ENCODE peak calls at places on chromosomes 12 and 14, in nine cellular contexts. One of them, this sample, is unnamed.

GRCh38 chr14:54703082-54703481 is 136.2 kb downstream of the SAMD4A start:
- DNase-seq in AG04449: no peak
- DNase-seq in MV-4-11: no peak
- DNase-seq in HEK293T: no peak
- DNase-seq in GDM1: no peak
- DNase-seq in neural crest cell: no peak
- DNase-seq in HTR-8/SVneo: no peak
- DNase-seq in ureter: no peak
- DNase-seq in stimulated activated CD4-positive, alpha-beta T cell treated with anti-CD3 and anti-CD28 coated beads, Interleukin-12 subunit alpha, Interleukin-12 subunit beta, amount 100 ng/mL, for 4 hours: no peak
- DNase-seq in this sample: no peak

GRCh38 chr12:103688659-103689058 is 101.6 kb downstream of the STAB2 start:
- DNase-seq in MV-4-11: no peak
- DNase-seq in neural crest cell: no peak
- DNase-seq in stimulated activated CD4-positive, alpha-beta T cell treated with anti-CD3 and anti-CD28 coated beads, Interleukin-12 subunit alpha, Interleukin-12 subunit beta, amount 100 ng/mL, for 4 hours: no peak
- DNase-seq in HTR-8/SVneo: no peak
- DNase-seq in AG04449: no peak
- DNase-seq in GDM1: no peak
- DNase-seq in ureter: no peak
- DNase-seq in HEK293T: no peak
- DNase-seq in this sample: no peak

GRCh38 chr14:61559641-61560201 is 135.6 kb upstream of the HIF1A start:
- DNase-seq in MV-4-11: no peak
- DNase-seq in AG04449: no peak
- DNase-seq in ureter: no peak
- DNase-seq in HEK293T: peak; percentile 81
- DNase-seq in GDM1: no peak
- DNase-seq in HTR-8/SVneo: no peak
- DNase-seq in neural crest cell: no peak
- DNase-seq in stimulated activated CD4-positive, alpha-beta T cell treated with anti-CD3 and anti-CD28 coated beads, Interleukin-12 subunit alpha, Interleukin-12 subunit beta, amount 100 ng/mL, for 4 hours: no peak
- DNase-seq in this sample: no peak

GRCh38 chr12:49920915-49921286 is 17.2 kb upstream of the FAIM2 start:
- DNase-seq in AG04449: no peak
- DNase-seq in GDM1: no peak
- DNase-seq in stimulated activated CD4-positive, alpha-beta T cell treated with anti-CD3 and anti-CD28 coated beads, Interleukin-12 subunit alpha, Interleukin-12 subunit beta, amount 100 ng/mL, for 4 hours: no peak
- DNase-seq in HEK293T: no peak
- DNase-seq in ureter: no peak
- DNase-seq in neural crest cell: no peak
- DNase-seq in MV-4-11: no peak
- DNase-seq in HTR-8/SVneo: no peak
- DNase-seq in this sample: no peak

GRCh38 chr12:3311027-3311402 is 180.0 kb upstream of the PRMT8 start:
- DNase-seq in stimulated activated CD4-positive, alpha-beta T cell treated with anti-CD3 and anti-CD28 coated beads, Interleukin-12 subunit alpha, Interleukin-12 subunit beta, amount 100 ng/mL, for 4 hours: no peak
- DNase-seq in AG04449: no peak
- DNase-seq in HTR-8/SVneo: no peak
- DNase-seq in neural crest cell: no peak
- DNase-seq in MV-4-11: no peak
- DNase-seq in HEK293T: no peak
- DNase-seq in ureter: peak; percentile 83
- DNase-seq in GDM1: no peak
- DNase-seq in this sample: no peak

GRCh38 chr14:101187017-101187815 is 283.7 kb upstream of the RTL1 start:
- DNase-seq in neural crest cell: no peak
- DNase-seq in GDM1: no peak
- DNase-seq in MV-4-11: no peak
- DNase-seq in AG04449: no peak
- DNase-seq in stimulated activated CD4-positive, alpha-beta T cell treated with anti-CD3 and anti-CD28 coated beads, Interleukin-12 subunit alpha, Interleukin-12 subunit beta, amount 100 ng/mL, for 4 hours: no peak
- DNase-seq in HEK293T: no peak
- DNase-seq in HTR-8/SVneo: no peak
- DNase-seq in ureter: no peak
- DNase-seq in this sample: no peak

GRCh38 chr12:24256636-24257150 is 307.2 kb upstream of the SOX5 start:
- DNase-seq in HTR-8/SVneo: no peak
- DNase-seq in ureter: no peak
- DNase-seq in stimulated activated CD4-positive, alpha-beta T cell treated with anti-CD3 and anti-CD28 coated beads, Interleukin-12 subunit alpha, Interleukin-12 subunit beta, amount 100 ng/mL, for 4 hours: no peak
- DNase-seq in GDM1: no peak
- DNase-seq in AG04449: no peak
- DNase-seq in neural crest cell: no peak
- DNase-seq in MV-4-11: no peak
- DNase-seq in HEK293T: no peak
- DNase-seq in this sample: no peak

GRCh38 chr14:40485688-40486087 is 1053.5 kb upstream of the FBXO33 start:
- DNase-seq in stimulated activated CD4-positive, alpha-beta T cell treated with anti-CD3 and anti-CD28 coated beads, Interleukin-12 subunit alpha, Interleukin-12 subunit beta, amount 100 ng/mL, for 4 hours: no peak
- DNase-seq in HTR-8/SVneo: no peak
- DNase-seq in ureter: no peak
- DNase-seq in AG04449: no peak
- DNase-seq in MV-4-11: no peak
- DNase-seq in HEK293T: no peak
- DNase-seq in GDM1: no peak
- DNase-seq in neural crest cell: no peak
- DNase-seq in this sample: no peak

GRCh38 chr14:99257122-99257672 is 14.8 kb downstream of the BCL11B start:
- DNase-seq in AG04449: no peak
- DNase-seq in MV-4-11: no peak
- DNase-seq in ureter: no peak
- DNase-seq in neural crest cell: no peak
- DNase-seq in GDM1: no peak
- DNase-seq in stimulated activated CD4-positive, alpha-beta T cell treated with anti-CD3 and anti-CD28 coated beads, Interleukin-12 subunit alpha, Interleukin-12 subunit beta, amount 100 ng/mL, for 4 hours: no peak
- DNase-seq in HTR-8/SVneo: no peak
- DNase-seq in HEK293T: no peak
- DNase-seq in this sample: no peak

GRCh38 chr12:19036673-19037357 is 92.7 kb upstream of the PLEKHA5 start:
- DNase-seq in MV-4-11: no peak
- DNase-seq in HEK293T: no peak
- DNase-seq in ureter: no peak
- DNase-seq in GDM1: no peak
- DNase-seq in HTR-8/SVneo: no peak
- DNase-seq in neural crest cell: no peak
- DNase-seq in stimulated activated CD4-positive, alpha-beta T cell treated with anti-CD3 and anti-CD28 coated beads, Interleukin-12 subunit alpha, Interleukin-12 subunit beta, amount 100 ng/mL, for 4 hours: no peak
- DNase-seq in AG04449: no peak
- DNase-seq in this sample: no peak

GRCh38 chr12:9651265-9651729 is 18.2 kb upstream of the CLEC2D start:
- DNase-seq in AG04449: peak; percentile 46
- DNase-seq in neural crest cell: no peak
- DNase-seq in HEK293T: no peak
- DNase-seq in stimulated activated CD4-positive, alpha-beta T cell treated with anti-CD3 and anti-CD28 coated beads, Interleukin-12 subunit alpha, Interleukin-12 subunit beta, amount 100 ng/mL, for 4 hours: no peak
- DNase-seq in GDM1: peak; percentile 12
- DNase-seq in HTR-8/SVneo: no peak
- DNase-seq in ureter: no peak
- DNase-seq in MV-4-11: peak; percentile 75
- DNase-seq in this sample: peak; percentile 18

GRCh38 chr14:53766106-53766505 is 190.5 kb downstream of the BMP4 start:
- DNase-seq in HEK293T: no peak
- DNase-seq in GDM1: no peak
- DNase-seq in HTR-8/SVneo: no peak
- DNase-seq in AG04449: no peak
- DNase-seq in ureter: no peak
- DNase-seq in stimulated activated CD4-positive, alpha-beta T cell treated with anti-CD3 and anti-CD28 coated beads, Interleukin-12 subunit alpha, Interleukin-12 subunit beta, amount 100 ng/mL, for 4 hours: no peak
- DNase-seq in MV-4-11: no peak
- DNase-seq in neural crest cell: no peak
- DNase-seq in this sample: no peak

GRCh38 chr14:29810657-29811056 is 117.0 kb downstream of the PRKD1 start:
- DNase-seq in ureter: no peak
- DNase-seq in neural crest cell: no peak
- DNase-seq in HTR-8/SVneo: no peak
- DNase-seq in GDM1: no peak
- DNase-seq in stimulated activated CD4-positive, alpha-beta T cell treated with anti-CD3 and anti-CD28 coated beads, Interleukin-12 subunit alpha, Interleukin-12 subunit beta, amount 100 ng/mL, for 4 hours: no peak
- DNase-seq in HEK293T: no peak
- DNase-seq in MV-4-11: no peak
- DNase-seq in AG04449: no peak
- DNase-seq in this sample: no peak

GRCh38 chr14:105924951-105925591 is 398.7 kb downstream of the TMEM121 start:
- DNase-seq in HTR-8/SVneo: no peak
- DNase-seq in stimulated activated CD4-positive, alpha-beta T cell treated with anti-CD3 and anti-CD28 coated beads, Interleukin-12 subunit alpha, Interleukin-12 subunit beta, amount 100 ng/mL, for 4 hours: no peak
- DNase-seq in AG04449: no peak
- DNase-seq in HEK293T: no peak
- DNase-seq in neural crest cell: no peak
- DNase-seq in MV-4-11: no peak
- DNase-seq in GDM1: no peak
- DNase-seq in ureter: no peak
- DNase-seq in this sample: no peak

GRCh38 chr12:128534906-128535305 is 267.9 kb downstream of the TMEM132C start:
- DNase-seq in stimulated activated CD4-positive, alpha-beta T cell treated with anti-CD3 and anti-CD28 coated beads, Interleukin-12 subunit alpha, Interleukin-12 subunit beta, amount 100 ng/mL, for 4 hours: no peak
- DNase-seq in HEK293T: no peak
- DNase-seq in MV-4-11: no peak
- DNase-seq in HTR-8/SVneo: no peak
- DNase-seq in GDM1: no peak
- DNase-seq in neural crest cell: no peak
- DNase-seq in AG04449: no peak
- DNase-seq in ureter: no peak
- DNase-seq in this sample: no peak

GRCh38 chr14:105911006-105911847 is 384.8 kb downstream of the TMEM121 start:
- DNase-seq in MV-4-11: no peak
- DNase-seq in AG04449: no peak
- DNase-seq in GDM1: no peak
- DNase-seq in HTR-8/SVneo: no peak
- DNase-seq in stimulated activated CD4-positive, alpha-beta T cell treated with anti-CD3 and anti-CD28 coated beads, Interleukin-12 subunit alpha, Interleukin-12 subunit beta, amount 100 ng/mL, for 4 hours: no peak
- DNase-seq in neural crest cell: no peak
- DNase-seq in HEK293T: no peak
- DNase-seq in ureter: no peak
- DNase-seq in this sample: no peak

GRCh38 chr12:121792607-121793500 is 634 bp downstream of the RHOF start:
- DNase-seq in stimulated activated CD4-positive, alpha-beta T cell treated with anti-CD3 and anti-CD28 coated beads, Interleukin-12 subunit alpha, Interleukin-12 subunit beta, amount 100 ng/mL, for 4 hours: no peak
- DNase-seq in HTR-8/SVneo: no peak
- DNase-seq in neural crest cell: no peak
- DNase-seq in GDM1: peak; percentile 8
- DNase-seq in AG04449: no peak
- DNase-seq in MV-4-11: peak; percentile 12
- DNase-seq in ureter: peak; percentile 57
- DNase-seq in HEK293T: no peak
- DNase-seq in this sample: no peak

GRCh38 chr12:66239295-66239694 is 50.3 kb downstream of the IRAK3 start:
- DNase-seq in AG04449: no peak
- DNase-seq in stimulated activated CD4-positive, alpha-beta T cell treated with anti-CD3 and anti-CD28 coated beads, Interleukin-12 subunit alpha, Interleukin-12 subunit beta, amount 100 ng/mL, for 4 hours: no peak
- DNase-seq in MV-4-11: no peak
- DNase-seq in HTR-8/SVneo: no peak
- DNase-seq in ureter: no peak
- DNase-seq in neural crest cell: no peak
- DNase-seq in GDM1: no peak
- DNase-seq in HEK293T: no peak
- DNase-seq in this sample: no peak

GRCh38 chr14:50036211-50036610 is 80.2 kb downstream of the VCPKMT start:
- DNase-seq in MV-4-11: no peak
- DNase-seq in HEK293T: no peak
- DNase-seq in stimulated activated CD4-positive, alpha-beta T cell treated with anti-CD3 and anti-CD28 coated beads, Interleukin-12 subunit alpha, Interleukin-12 subunit beta, amount 100 ng/mL, for 4 hours: no peak
- DNase-seq in ureter: no peak
- DNase-seq in neural crest cell: no peak
- DNase-seq in AG04449: no peak
- DNase-seq in GDM1: no peak
- DNase-seq in HTR-8/SVneo: no peak
- DNase-seq in this sample: no peak

GRCh38 chr12:110307372-110307771 is 26.3 kb downstream of the ATP2A2 start:
- DNase-seq in neural crest cell: no peak
- DNase-seq in HTR-8/SVneo: no peak
- DNase-seq in ureter: no peak
- DNase-seq in MV-4-11: no peak
- DNase-seq in AG04449: no peak
- DNase-seq in stimulated activated CD4-positive, alpha-beta T cell treated with anti-CD3 and anti-CD28 coated beads, Interleukin-12 subunit alpha, Interleukin-12 subunit beta, amount 100 ng/mL, for 4 hours: no peak
- DNase-seq in GDM1: no peak
- DNase-seq in HEK293T: no peak
- DNase-seq in this sample: no peak

GRCh38 chr14:65035049-65035448 is 48.4 kb downstream of the FNTB start:
- DNase-seq in stimulated activated CD4-positive, alpha-beta T cell treated with anti-CD3 and anti-CD28 coated beads, Interleukin-12 subunit alpha, Interleukin-12 subunit beta, amount 100 ng/mL, for 4 hours: no peak
- DNase-seq in HTR-8/SVneo: no peak
- DNase-seq in neural crest cell: peak; percentile 53
- DNase-seq in GDM1: no peak
- DNase-seq in ureter: peak; percentile 57
- DNase-seq in MV-4-11: no peak
- DNase-seq in AG04449: no peak
- DNase-seq in HEK293T: no peak
- DNase-seq in this sample: no peak

GRCh38 chr14:75875958-75876357 is 105.8 kb downstream of the TGFB3 start:
- DNase-seq in MV-4-11: peak; percentile 61
- DNase-seq in ureter: no peak
- DNase-seq in neural crest cell: no peak
- DNase-seq in GDM1: no peak
- DNase-seq in HTR-8/SVneo: no peak
- DNase-seq in AG04449: no peak
- DNase-seq in HEK293T: no peak
- DNase-seq in stimulated activated CD4-positive, alpha-beta T cell treated with anti-CD3 and anti-CD28 coated beads, Interleukin-12 subunit alpha, Interleukin-12 subunit beta, amount 100 ng/mL, for 4 hours: no peak
- DNase-seq in this sample: no peak

GRCh38 chr12:24838531-24838950 is 110.4 kb downstream of the BCAT1 start:
- DNase-seq in HTR-8/SVneo: no peak
- DNase-seq in GDM1: no peak
- DNase-seq in stimulated activated CD4-positive, alpha-beta T cell treated with anti-CD3 and anti-CD28 coated beads, Interleukin-12 subunit alpha, Interleukin-12 subunit beta, amount 100 ng/mL, for 4 hours: no peak
- DNase-seq in neural crest cell: no peak
- DNase-seq in MV-4-11: peak; percentile 97
- DNase-seq in AG04449: peak; percentile 88
- DNase-seq in HEK293T: no peak
- DNase-seq in ureter: no peak
- DNase-seq in this sample: peak; percentile 36

GRCh38 chr14:85319998-85320397 is 209.9 kb upstream of the FLRT2 start:
- DNase-seq in AG04449: no peak
- DNase-seq in ureter: no peak
- DNase-seq in HTR-8/SVneo: no peak
- DNase-seq in neural crest cell: no peak
- DNase-seq in stimulated activated CD4-positive, alpha-beta T cell treated with anti-CD3 and anti-CD28 coated beads, Interleukin-12 subunit alpha, Interleukin-12 subunit beta, amount 100 ng/mL, for 4 hours: no peak
- DNase-seq in MV-4-11: no peak
- DNase-seq in GDM1: no peak
- DNase-seq in HEK293T: no peak
- DNase-seq in this sample: no peak

GRCh38 chr14:35504260-35504659 is 29.7 kb upstream of the INSM2 start:
- DNase-seq in MV-4-11: no peak
- DNase-seq in HEK293T: no peak
- DNase-seq in ureter: no peak
- DNase-seq in GDM1: no peak
- DNase-seq in stimulated activated CD4-positive, alpha-beta T cell treated with anti-CD3 and anti-CD28 coated beads, Interleukin-12 subunit alpha, Interleukin-12 subunit beta, amount 100 ng/mL, for 4 hours: no peak
- DNase-seq in HTR-8/SVneo: no peak
- DNase-seq in AG04449: no peak
- DNase-seq in neural crest cell: no peak
- DNase-seq in this sample: no peak

GRCh38 chr14:75198291-75198933 is 22.0 kb upstream of the TMED10 start:
- DNase-seq in HEK293T: no peak
- DNase-seq in stimulated activated CD4-positive, alpha-beta T cell treated with anti-CD3 and anti-CD28 coated beads, Interleukin-12 subunit alpha, Interleukin-12 subunit beta, amount 100 ng/mL, for 4 hours: no peak
- DNase-seq in AG04449: no peak
- DNase-seq in ureter: no peak
- DNase-seq in GDM1: no peak
- DNase-seq in MV-4-11: peak; percentile 39
- DNase-seq in HTR-8/SVneo: no peak
- DNase-seq in neural crest cell: no peak
- DNase-seq in this sample: peak; percentile 45

GRCh38 chr12:121893901-121894540 is 5.4 kb downstream of the PSMD9 start:
- DNase-seq in HEK293T: no peak
- DNase-seq in AG04449: no peak
- DNase-seq in neural crest cell: no peak
- DNase-seq in GDM1: no peak
- DNase-seq in ureter: no peak
- DNase-seq in MV-4-11: peak; percentile 19
- DNase-seq in stimulated activated CD4-positive, alpha-beta T cell treated with anti-CD3 and anti-CD28 coated beads, Interleukin-12 subunit alpha, Interleukin-12 subunit beta, amount 100 ng/mL, for 4 hours: no peak
- DNase-seq in HTR-8/SVneo: peak; percentile 35
- DNase-seq in this sample: peak; percentile 20

GRCh38 chr12:52787324-52787996 is 8.5 kb downstream of the KRT3 start:
- DNase-seq in stimulated activated CD4-positive, alpha-beta T cell treated with anti-CD3 and anti-CD28 coated beads, Interleukin-12 subunit alpha, Interleukin-12 subunit beta, amount 100 ng/mL, for 4 hours: no peak
- DNase-seq in ureter: no peak
- DNase-seq in HEK293T: no peak
- DNase-seq in GDM1: no peak
- DNase-seq in neural crest cell: no peak
- DNase-seq in AG04449: no peak
- DNase-seq in MV-4-11: no peak
- DNase-seq in HTR-8/SVneo: no peak
- DNase-seq in this sample: no peak

GRCh38 chr12:120234643-120235368 is 30.7 kb downstream of the PXN start:
- DNase-seq in HTR-8/SVneo: peak; percentile 84
- DNase-seq in stimulated activated CD4-positive, alpha-beta T cell treated with anti-CD3 and anti-CD28 coated beads, Interleukin-12 subunit alpha, Interleukin-12 subunit beta, amount 100 ng/mL, for 4 hours: no peak
- DNase-seq in AG04449: peak; percentile 88
- DNase-seq in HEK293T: peak; percentile 73
- DNase-seq in MV-4-11: no peak
- DNase-seq in GDM1: no peak
- DNase-seq in neural crest cell: peak; percentile 44
- DNase-seq in ureter: peak; percentile 88
- DNase-seq in this sample: peak; percentile 89

GRCh38 chr14:105389534-105389933 is 8.8 kb upstream of the TEX22 start:
- DNase-seq in ureter: no peak
- DNase-seq in HTR-8/SVneo: no peak
- DNase-seq in stimulated activated CD4-positive, alpha-beta T cell treated with anti-CD3 and anti-CD28 coated beads, Interleukin-12 subunit alpha, Interleukin-12 subunit beta, amount 100 ng/mL, for 4 hours: no peak
- DNase-seq in GDM1: no peak
- DNase-seq in AG04449: no peak
- DNase-seq in HEK293T: no peak
- DNase-seq in neural crest cell: no peak
- DNase-seq in MV-4-11: no peak
- DNase-seq in this sample: no peak

GRCh38 chr12:53172352-53172751 is 8.2 kb upstream of the ZNF740 start:
- DNase-seq in neural crest cell: no peak
- DNase-seq in HTR-8/SVneo: no peak
- DNase-seq in stimulated activated CD4-positive, alpha-beta T cell treated with anti-CD3 and anti-CD28 coated beads, Interleukin-12 subunit alpha, Interleukin-12 subunit beta, amount 100 ng/mL, for 4 hours: no peak
- DNase-seq in GDM1: no peak
- DNase-seq in AG04449: no peak
- DNase-seq in ureter: no peak
- DNase-seq in HEK293T: no peak
- DNase-seq in MV-4-11: no peak
- DNase-seq in this sample: no peak

This sample was measured in pons.